ENCODE peak calls at places on chromosomes 11 and 22, in four cellular contexts. T, S, E and Z are unnamed samples.

GRCh38 chr11:23976776-23977380 is 520.0 kb upstream of the LUZP2 start:
- DNase-seq in T (no peak), S (no peak), E (no peak), Z (no peak)

GRCh38 chr22:43828711-43829447 is 16.8 kb upstream of the EFCAB6 start:
- DNase-seq in T (no peak), S (peak; percentile 4), E (peak; percentile 88), Z (peak; percentile 92)

GRCh38 chr11:60991457-60991856 is 20.0 kb downstream of the CD6 start:
- DNase-seq in T (no peak), S (no peak), E (no peak), Z (no peak)

GRCh38 chr22:42814215-42814614 is 42.9 kb downstream of the ARFGAP3 start:
- DNase-seq in T (no peak), S (no peak), E (no peak), Z (no peak)

GRCh38 chr22:35842954-35843353 is 125.3 kb downstream of the APOL5 start:
- DNase-seq in T (peak; percentile 67), S (peak; percentile 62), E (no peak), Z (no peak)

GRCh38 chr11:14638561-14638960 is 5.0 kb upstream of the PDE3B start:
- DNase-seq in T (no peak), S (no peak), E (no peak), Z (no peak)

GRCh38 chr22:37032535-37033460 is 13.3 kb downstream of the MPST start:
- DNase-seq in T (no peak), S (no peak), E (no peak), Z (peak; percentile 50)

GRCh38 chr11:118909619-118910308 is 16.0 kb downstream of the BCL9L start:
- DNase-seq in T (no peak), S (no peak), E (no peak), Z (no peak)

GRCh38 chr11:58905716-58906547 is 33.4 kb upstream of the GLYATL1 start:
- DNase-seq in T (no peak), S (peak; percentile 89), E (peak; percentile 63), Z (peak; percentile 73)

GRCh38 chr11:113554531-113554930 is 79.3 kb upstream of the DRD2 start:
- DNase-seq in T (peak; percentile 3), S (no peak), E (no peak), Z (no peak)

GRCh38 chr22:50603511-50604255 is 3.1 kb downstream of the MAPK8IP2 start:
- DNase-seq in T (no peak), S (no peak), E (no peak), Z (no peak)

GRCh38 chr11:45021692-45022130 is 71.0 kb upstream of the TP53I11 start:
- DNase-seq in T (no peak), S (no peak), E (peak; percentile 84), Z (peak; percentile 93)

GRCh38 chr11:40384991-40385390 is 1074.5 kb downstream of the LRRC4C start:
- DNase-seq in T (no peak), S (no peak), E (no peak), Z (no peak)

GRCh38 chr11:129611661-129612566 is 203.7 kb upstream of the TMEM45B start:
- DNase-seq in T (no peak), S (peak; percentile 3), E (no peak), Z (no peak)

GRCh38 chr11:36622431-36623136 is 24.5 kb upstream of the RAG2 start:
- DNase-seq in T (peak; percentile 14), S (peak; percentile 18), E (no peak), Z (no peak)

GRCh38 chr22:36743011-36743410 is 32.9 kb downstream of the IFT27 start:
- DNase-seq in T (no peak), S (no peak), E (no peak), Z (no peak)

GRCh38 chr11:63915961-63916836 is 765 bp downstream of the RCOR2 start:
- DNase-seq in T (peak; percentile 55), S (no peak), E (peak; percentile 58), Z (peak; percentile 62)

GRCh38 chr22:41910599-41911291 is 4.1 kb downstream of the SHISA8 start:
- DNase-seq in T (no peak), S (no peak), E (peak; percentile 56), Z (peak; percentile 78)

GRCh38 chr11:108431370-108431769 is 36.0 kb downstream of the C11orf65 start:
- DNase-seq in T (no peak), S (no peak), E (no peak), Z (no peak)

GRCh38 chr11:108435066-108435465 is 32.3 kb downstream of the C11orf65 start:
- DNase-seq in T (no peak), S (no peak), E (no peak), Z (no peak)

GRCh38 chr11:108436594-108436993 is 30.7 kb downstream of the C11orf65 start:
- DNase-seq in T (no peak), S (no peak), E (no peak), Z (no peak)

GRCh38 chr11:108431997-108432396 is 35.3 kb downstream of the C11orf65 start:
- DNase-seq in T (no peak), S (no peak), E (no peak), Z (no peak)

DNA sequence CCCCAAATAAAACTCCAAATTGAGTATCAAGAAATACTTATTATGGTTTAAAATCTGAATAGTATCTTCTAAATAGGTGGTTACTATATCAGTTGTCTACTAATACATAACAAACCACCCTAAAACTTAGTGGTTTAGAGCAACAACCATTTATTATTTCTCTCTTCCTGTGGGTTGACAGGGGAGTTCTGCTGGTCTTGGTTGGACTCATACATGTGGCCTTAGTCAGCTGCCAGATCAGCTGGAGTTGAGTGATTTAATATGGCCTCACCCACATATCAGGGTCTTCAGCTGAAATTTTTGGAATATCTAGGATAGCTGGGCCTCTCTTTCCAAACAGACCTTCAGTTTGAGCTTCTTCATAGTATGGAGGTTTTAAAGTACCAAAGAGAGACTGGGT is 34.5 kb downstream of the C11orf65 start:
- DNase-seq in T (no peak), S (peak; percentile 24), E (no peak), Z (no peak)
- H3K4me3 ChIP-seq in T (no peak overlapping the region), S (no peak overlapping the region), E (no peak overlapping the region), Z (no peak overlapping the region)

GRCh38 chr22:20803696-20804324 is 29.9 kb downstream of the SERPIND1 start:
- DNase-seq in T (peak; percentile 39), S (peak; percentile 36), E (no peak), Z (peak; percentile 19)
- TF ChIP-seq CTCF in T (peak; percentile 76), S (peak; percentile 81), E (peak; percentile 46), Z (peak; percentile 23)

GRCh38 chr22:22109693-22110466 is 127.3 kb upstream of the TOP3B start:
- DNase-seq in T (peak; percentile 52), S (no peak), E (no peak), Z (no peak)

GRCh38 chr22:22111267-22111751 is 128.7 kb upstream of the TOP3B start:
- DNase-seq in T (peak; percentile 47), S (peak; percentile 81), E (no peak), Z (no peak)

GRCh38 chr22:22111983-22112382 is 129.4 kb upstream of the TOP3B start:
- DNase-seq in T (no peak), S (no peak), E (no peak), Z (no peak)

GRCh38 chr22:22112533-22113294 is 130.1 kb upstream of the TOP3B start:
- DNase-seq in T (no peak), S (no peak), E (no peak), Z (no peak)

GRCh38 chr22:22110548-22111266 is 128.1 kb upstream of the TOP3B start:
- DNase-seq in T (peak; percentile 95), S (peak; percentile 66), E (no peak), Z (no peak)
- H3K27ac ChIP-seq in T (peak overlapping the region; percentile 64), S (peak overlapping the region; percentile 39), E (no peak overlapping the region), Z (no peak overlapping the region)

DNA sequence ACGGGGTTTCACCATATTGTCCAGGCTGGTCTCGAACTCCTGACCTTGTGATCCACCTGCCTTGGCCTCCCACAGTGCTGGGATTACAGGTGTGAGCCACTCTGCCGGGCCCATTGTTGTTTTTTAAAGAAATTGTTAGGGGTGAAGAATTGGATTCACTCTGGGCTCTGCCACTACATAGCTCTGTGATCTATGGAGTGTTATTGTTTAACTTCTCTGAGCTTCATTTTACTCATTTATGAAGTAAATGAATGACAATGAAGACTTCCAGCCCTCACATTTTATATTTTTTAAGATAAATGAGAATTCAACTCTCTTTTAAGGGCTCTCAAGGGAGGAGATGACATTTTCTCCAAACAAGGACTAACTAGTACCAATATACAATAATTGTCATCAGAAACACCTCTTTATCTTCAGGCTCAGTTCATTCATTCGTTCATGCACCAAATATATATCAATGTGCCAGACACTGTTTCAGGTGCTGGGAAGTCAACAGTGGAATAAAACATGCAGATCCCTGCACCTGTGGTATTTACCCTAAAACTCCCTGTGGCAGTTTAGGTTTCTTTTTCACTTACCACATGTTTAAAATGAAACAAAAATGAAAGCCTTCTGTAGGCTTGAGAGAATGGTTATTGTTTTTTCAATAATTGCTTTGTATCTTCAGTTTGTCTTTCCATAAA is 23.5 kb upstream of the GRAMD1B start:
- DNase-seq in T (no peak), S (no peak), E (no peak), Z (no peak)
- H3K4me3 ChIP-seq in T (no peak overlapping the region), S (no peak overlapping the region), E (peak overlapping the region; percentile 30), Z (no peak overlapping the region)